ENCODE peak calls at places on chromosomes 3 and 15, in nine cellular contexts. Y is nephron progenitor cell; D is cardiac muscle cell; A is IMR-90; G is effector memory CD8-positive, alpha-beta T cell; O is stimulated activated CD4-positive, alpha-beta T cell treated with anti-CD3 and anti-CD28 coated beads, Interleukin-2, amount 100 ng/mL, for 48 hours; I is SJSA1; V is NCI-H1092 treated with DMSO at 0.1 percent for 48 hours; T is adipocyte. F is an unnamed sample.

GRCh38 chr3:141656771-141657170 is 81.3 kb upstream of the RNF7 start:
- DNase-seq in Y (no peak), D (peak), A (peak), G (no peak), O (no peak), I (peak), V (no peak), T (peak), F (no peak)

GRCh38 chr3:122928396-122929187 is 99.0 kb downstream of the SEMA5B start:
- DNase-seq in Y (no peak), D (no peak), A (no peak), G (no peak), O (no peak), I (no peak), V (no peak), T (no peak), F (no peak)

GRCh38 chr15:84883433-84883832 is 1.0 kb upstream of the SLC28A1 start:
- DNase-seq in Y (no peak), D (peak), A (no peak), G (no peak), O (no peak), I (no peak), V (no peak), T (no peak), F (no peak)

GRCh38 chr3:17491601-17492000 is 250.8 kb downstream of the TBC1D5 start:
- DNase-seq in Y (no peak), D (peak), A (peak), G (no peak), O (no peak), I (peak), V (no peak), T (peak), F (no peak)

GRCh38 chr15:83871808-83872559 is 218.1 kb downstream of the ADAMTSL3 start:
- DNase-seq in Y (no peak), D (peak), A (peak), G (no peak), O (no peak), I (no peak), V (no peak), T (peak), F (no peak)

GRCh38 chr3:116474356-116475200 is 29.3 kb upstream of the LSAMP start:
- DNase-seq in Y (peak), D (no peak), A (peak), G (no peak), O (no peak), I (no peak), V (peak), T (no peak), F (no peak)

GRCh38 chr3:141331370-141332318 is 36.7 kb upstream of the ZBTB38 start:
- DNase-seq in Y (no peak), D (peak), A (peak), G (no peak), O (no peak), I (peak), V (no peak), T (peak), F (no peak)

GRCh38 chr15:81897011-81897677 is 148.7 kb downstream of the MEX3B start:
- DNase-seq in Y (no peak), D (peak), A (peak), G (no peak), O (no peak), I (peak), V (no peak), T (peak), F (no peak)

GRCh38 chr15:59140422-59141226 is 35.7 kb downstream of the CCNB2 start:
- DNase-seq in Y (no peak), D (peak), A (peak), G (no peak), O (no peak), I (no peak), V (no peak), T (no peak), F (no peak)

GRCh38 chr3:141370065-141370533 is 1.8 kb downstream of the ZBTB38 start:
- DNase-seq in Y (peak), D (peak), A (peak), G (peak), O (peak), I (peak), V (peak), T (peak), F (peak)

GRCh38 chr3:26438325-26438940 is 184.1 kb upstream of the LRRC3B start:
- DNase-seq in Y (no peak), D (no peak), A (no peak), G (no peak), O (no peak), I (no peak), V (no peak), T (no peak), F (no peak)

GRCh38 chr3:149181179-149181578 is 40.5 kb downstream of the CP start:
- DNase-seq in Y (no peak), D (no peak), A (no peak), G (no peak), O (no peak), I (no peak), V (no peak), T (no peak), F (no peak)

GRCh38 chr3:127822166-127822835 is at the start of gene MGLL:
- DNase-seq in Y (peak), D (peak), A (peak), G (no peak), O (no peak), I (peak), V (peak), T (peak), F (peak)

GRCh38 chr15:83904107-83904720 is 250.3 kb downstream of the ADAMTSL3 start:
- DNase-seq in Y (no peak), D (peak), A (peak), G (no peak), O (no peak), I (peak), V (no peak), T (no peak), F (no peak)

GRCh38 chr3:59515936-59516335 is 466.1 kb upstream of the CFAP20DC start:
- DNase-seq in Y (no peak), D (no peak), A (no peak), G (no peak), O (no peak), I (no peak), V (no peak), T (no peak), F (no peak)

GRCh38 chr15:75891895-75892294 is 11.8 kb upstream of the FBXO22 start:
- DNase-seq in Y (no peak), D (peak), A (peak), G (no peak), O (no peak), I (peak), V (no peak), T (peak), F (no peak)

GRCh38 chr15:75647370-75648155 is at the start of gene SNX33:
- DNase-seq in Y (peak), D (peak), A (peak), G (peak), O (peak), I (peak), V (peak), T (peak), F (peak)

GRCh38 chr3:44418549-44418948 is 58.9 kb downstream of the ZNF445 start:
- DNase-seq in Y (no peak), D (no peak), A (no peak), G (no peak), O (no peak), I (no peak), V (no peak), T (no peak), F (peak)

GRCh38 chr15:68517285-68517711 is 61.5 kb upstream of the CORO2B start:
- DNase-seq in Y (peak), D (no peak), A (no peak), G (no peak), O (no peak), I (no peak), V (no peak), T (no peak), F (peak)

GRCh38 chr3:100875239-100875638 is 118.0 kb downstream of the ABI3BP start:
- DNase-seq in Y (no peak), D (peak), A (peak), G (no peak), O (no peak), I (no peak), V (peak), T (peak), F (no peak)

GRCh38 chr3:132486086-132486485 is 68.8 kb downstream of the DNAJC13 start:
- DNase-seq in Y (no peak), D (peak), A (peak), G (no peak), O (no peak), I (no peak), V (no peak), T (peak), F (no peak)

GRCh38 chr15:51783967-51784366 is 32.6 kb downstream of the TMOD2 start:
- DNase-seq in Y (no peak), D (no peak), A (no peak), G (no peak), O (no peak), I (no peak), V (no peak), T (no peak), F (no peak)